ENCODE peak calls at places on chromosomes 2 and 18, in five cellular contexts. J is astrocyte; W is AG04449; A is astrocyte of the spinal cord; P is stimulated activated naive CD8-positive, alpha-beta T cell treated with anti-CD3 and anti-CD28 coated beads, Interleukin-15, amount 100 ng/mL, for 72 hours. T is an unnamed sample.

GRCh38 chr2:85950743-85951142 is 62.0 kb upstream of the ST3GAL5 start:
- DNase-seq in J (no peak), W (no peak), A (no peak), P (no peak), T (no peak)

GRCh38 chr2:158202151-158202778 is 100.6 kb downstream of the UPP2 start:
- DNase-seq in J (peak; percentile 32), W (no peak), A (peak; percentile 54), P (no peak), T (peak; percentile 44)

GRCh38 chr2:138760693-138761092 is 19.5 kb downstream of the NXPH2 start:
- DNase-seq in J (no peak), W (no peak), A (no peak), P (no peak), T (no peak)

GRCh38 chr2:95040470-95040869 is 15.0 kb downstream of the MAL start:
- DNase-seq in J (no peak), W (no peak), A (no peak), P (no peak), T (no peak)

GRCh38 chr2:17635007-17635406 is 94.5 kb downstream of the VSNL1 start:
- DNase-seq in J (no peak), W (no peak), A (no peak), P (no peak), T (no peak)

GRCh38 chr2:37797081-37797480 is 125.6 kb upstream of the CDC42EP3 start:
- DNase-seq in J (peak; percentile 90), W (no peak), A (peak; percentile 55), P (no peak), T (peak; percentile 92)

GRCh38 chr2:239365782-239366435 is 34.9 kb downstream of the HDAC4 start:
- DNase-seq in J (no peak), W (no peak), A (no peak), P (no peak), T (no peak)

GRCh38 chr2:230916218-230916617 is 8.8 kb downstream of the GPR55 start:
- DNase-seq in J (no peak), W (no peak), A (no peak), P (no peak), T (no peak)

GRCh38 chr2:45009928-45010705 is 865 bp upstream of the SIX2 start:
- DNase-seq in J (no peak), W (no peak), A (peak; percentile 73), P (peak; percentile 7), T (peak; percentile 22)

GRCh38 chr2:74502720-74503505 is 3.5 kb upstream of the LBX2 start:
- DNase-seq in J (peak; percentile 67), W (no peak), A (peak; percentile 83), P (peak; percentile 67), T (peak; percentile 42)

GRCh38 chr2:95052301-95052700 is 26.8 kb downstream of the MAL start:
- DNase-seq in J (no peak), W (no peak), A (no peak), P (no peak), T (no peak)

GRCh38 chr2:62765619-62766376 is 60.3 kb downstream of the EHBP1 start:
- DNase-seq in J (peak; percentile 46), W (no peak), A (no peak), P (no peak), T (no peak)

GRCh38 chr2:190435031-190435677 is 27.0 kb downstream of the MFSD6 start:
- DNase-seq in J (no peak), W (no peak), A (no peak), P (no peak), T (no peak)

GRCh38 chr18:28134774-28135173 is 42.2 kb downstream of the CDH2 start:
- DNase-seq in J (no peak), W (no peak), A (no peak), P (no peak), T (no peak)

GRCh38 chr18:12857991-12858544 is 26.0 kb downstream of the PTPN2 start:
- DNase-seq in J (no peak), W (no peak), A (no peak), P (no peak), T (no peak)

GRCh38 chr2:27493948-27494283 is 1.1 kb downstream of the FNDC4 start:
- DNase-seq in J (no peak), W (no peak), A (no peak), P (no peak), T (no peak)

GRCh38 chr2:226649871-226650660 is 149.6 kb downstream of the IRS1 start:
- DNase-seq in J (peak; percentile 99), W (peak; percentile 79), A (peak; percentile 99), P (peak; percentile 51), T (peak; percentile 98)

GRCh38 chr2:207503234-207503633 is 26.5 kb upstream of the CREB1 start:
- DNase-seq in J (peak; percentile 22), W (no peak), A (peak; percentile 77), P (no peak), T (peak; percentile 63)